ENCODE peak calls at places on chromosomes 4 and X, in four cellular contexts. One of them, this sample, is unnamed.

GRCh38 chr4:152316969-152317368 is 218.9 kb downstream of the FBXW7 start:
- DNase-seq in GM12878: no peak
- DNase-seq in K562: no peak
- DNase-seq in HepG2: no peak
- DNase-seq in this sample: no peak

GRCh38 chr4:89258506-89258905 is 49.1 kb downstream of the GPRIN3 start:
- DNase-seq in K562: no peak
- DNase-seq in GM12878: no peak
- DNase-seq in HepG2: no peak
- DNase-seq in this sample: no peak

GRCh38 chr4:173181769-173182374 is 13.3 kb downstream of the GALNT7 start:
- DNase-seq in GM12878: no peak
- DNase-seq in HepG2: no peak
- DNase-seq in K562: no peak
- DNase-seq in this sample: no peak

GRCh38 chr4:117334451-117335188 is 249.2 kb upstream of the TRAM1L1 start:
- DNase-seq in K562: no peak
- DNase-seq in HepG2: no peak
- DNase-seq in GM12878: no peak
- DNase-seq in this sample: no peak

GRCh38 chr4:15231265-15232091 is 196.4 kb upstream of the C1QTNF7 start:
- DNase-seq in K562: peak
- DNase-seq in HepG2: peak
- DNase-seq in GM12878: peak
- DNase-seq in this sample: no peak

GRCh38 chr4:172953896-172954568 is 214.6 kb upstream of the GALNT7 start:
- DNase-seq in HepG2: no peak
- DNase-seq in GM12878: no peak
- DNase-seq in K562: no peak
- DNase-seq in this sample: no peak

GRCh38 chr4:188372051-188372450 is 232.8 kb downstream of the TRIML1 start:
- DNase-seq in K562: no peak
- DNase-seq in GM12878: no peak
- DNase-seq in HepG2: no peak
- DNase-seq in this sample: no peak

GRCh38 chr4:69713593-69713992 is 46.8 kb downstream of the SULT1B1 start:
- DNase-seq in HepG2: peak
- DNase-seq in K562: no peak
- DNase-seq in GM12878: no peak
- DNase-seq in this sample: no peak

GRCh38 chr4:23930750-23931488 is 41.1 kb upstream of the PPARGC1A start:
- DNase-seq in HepG2: peak
- DNase-seq in K562: no peak
- DNase-seq in GM12878: no peak
- DNase-seq in this sample: no peak

GRCh38 chrX:99939883-99940232 is 470.2 kb downstream of the PCDH19 start:
- DNase-seq in HepG2: no peak
- DNase-seq in K562: no peak
- DNase-seq in GM12878: no peak
- DNase-seq in this sample: no peak

DNA sequence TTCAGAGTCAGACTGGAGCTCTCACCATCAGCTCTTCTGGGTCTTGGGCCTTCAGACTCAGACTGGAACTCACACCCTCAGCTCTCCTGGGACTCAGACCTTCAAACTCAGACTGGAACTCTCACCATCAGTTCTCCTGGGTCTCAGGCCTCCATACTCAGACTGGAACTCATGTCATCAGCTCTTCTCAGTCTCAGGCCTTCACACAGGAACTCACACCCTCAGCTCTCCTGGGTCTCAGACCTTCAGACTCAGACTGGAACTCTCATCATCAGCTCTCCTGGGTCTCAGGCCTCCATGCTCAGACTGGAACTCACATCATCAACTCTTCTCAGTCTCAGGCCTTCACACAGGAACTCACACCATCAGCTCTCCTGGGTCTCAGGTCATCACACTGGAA is 147.2 kb upstream of the MXRA5 start:
- DNase-seq in K562: no peak
- DNase-seq in HepG2: no peak
- DNase-seq in GM12878: no peak
- DNase-seq in this sample: no peak
- TF ChIP-seq HDAC6 in K562: no peak
- TF ChIP-seq HDAC6 in HepG2: no peak
- TF ChIP-seq HDAC6 in GM12878: no peak
- TF ChIP-seq HDAC6 in this sample: no peak

GRCh38 chr4:111693754-111694153 is 451.5 kb upstream of the FAM241A start:
- DNase-seq in HepG2: no peak
- DNase-seq in K562: no peak
- DNase-seq in GM12878: no peak
- DNase-seq in this sample: no peak

GRCh38 chr4:111689731-111690130 is 455.5 kb upstream of the FAM241A start:
- DNase-seq in GM12878: no peak
- DNase-seq in HepG2: no peak
- DNase-seq in K562: no peak
- DNase-seq in this sample: no peak

GRCh38 chr4:111685205-111685604 is 460.0 kb upstream of the FAM241A start:
- DNase-seq in K562: no peak
- DNase-seq in HepG2: no peak
- DNase-seq in GM12878: no peak
- DNase-seq in this sample: no peak

GRCh38 chr4:111689214-111689613 is 456.0 kb upstream of the FAM241A start:
- DNase-seq in K562: no peak
- DNase-seq in GM12878: no peak
- DNase-seq in HepG2: no peak
- DNase-seq in this sample: no peak
- TF ChIP-seq HDAC6 in K562: no peak
- TF ChIP-seq HDAC6 in GM12878: no peak
- TF ChIP-seq HDAC6 in HepG2: no peak
- TF ChIP-seq HDAC6 in this sample: no peak

DNA sequence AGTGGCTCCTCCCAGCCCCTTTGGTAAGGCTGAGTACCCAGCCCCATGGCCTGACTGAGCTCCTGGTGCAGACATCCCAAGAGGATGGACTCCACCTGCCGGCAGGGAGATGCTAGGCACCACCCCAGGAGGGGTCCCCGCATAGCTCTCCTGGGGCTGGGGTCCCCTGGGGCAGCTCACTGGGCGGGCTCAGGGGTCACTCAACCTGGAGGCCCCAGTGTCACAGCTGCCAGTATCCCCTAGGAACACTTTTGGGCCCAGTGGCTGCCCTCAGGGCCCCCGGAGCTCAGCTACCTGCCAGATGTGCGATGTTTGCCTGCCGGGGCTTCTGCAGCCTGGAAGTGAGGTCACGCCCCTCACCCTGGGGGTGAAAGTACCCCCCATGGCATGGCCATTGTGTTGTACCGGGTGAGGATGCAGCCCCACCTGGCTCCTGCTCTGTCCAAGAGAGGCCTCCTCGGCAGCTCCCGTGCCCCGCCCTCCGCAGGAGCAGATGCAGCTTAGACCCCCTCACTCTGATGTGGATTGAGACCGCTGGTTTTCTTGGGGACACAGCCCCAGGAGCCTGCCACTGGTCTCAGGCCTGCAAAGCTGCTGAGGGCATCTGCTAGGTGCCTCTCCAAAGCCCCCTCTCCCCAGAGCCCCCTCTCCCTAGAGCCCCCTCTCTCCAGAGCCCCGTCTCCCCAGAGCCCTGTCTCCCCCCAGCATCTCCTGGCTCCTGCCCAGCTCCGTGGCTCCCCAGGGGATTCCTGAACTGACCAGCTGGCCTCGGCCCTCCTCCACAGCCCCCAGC is 6.7 kb upstream of the HGFAC start:
- DNase-seq in GM12878: no peak
- DNase-seq in HepG2: no peak
- DNase-seq in K562: no peak
- DNase-seq in this sample: no peak
- TF ChIP-seq HDAC6 in GM12878: no peak
- TF ChIP-seq HDAC6 in HepG2: no peak
- TF ChIP-seq HDAC6 in K562: no peak
- TF ChIP-seq HDAC6 in this sample: no peak

DNA sequence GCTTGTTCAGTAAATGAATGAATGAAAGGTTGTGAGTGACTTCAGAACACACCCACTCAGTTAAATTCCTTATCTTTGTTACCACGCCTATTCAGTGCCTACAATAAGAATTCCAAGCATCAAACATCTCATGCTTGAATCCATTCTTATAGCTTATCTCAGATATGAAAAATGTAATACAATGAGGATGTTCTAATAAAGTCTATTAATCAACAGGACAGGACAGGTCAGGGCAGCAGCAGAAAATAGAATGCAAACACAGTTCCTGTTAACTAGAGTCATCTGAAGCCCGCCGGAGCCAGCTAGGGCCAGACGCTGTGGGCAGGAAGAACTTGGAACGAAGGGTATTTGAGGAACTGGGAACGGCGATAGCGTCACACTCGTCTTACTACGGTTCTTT is 48.5 kb downstream of the SEL1L3 start:
- DNase-seq in K562: no peak
- DNase-seq in GM12878: no peak
- DNase-seq in HepG2: no peak
- DNase-seq in this sample: no peak
- TF ChIP-seq HDAC6 in K562: no peak
- TF ChIP-seq HDAC6 in GM12878: no peak
- TF ChIP-seq HDAC6 in HepG2: no peak
- TF ChIP-seq HDAC6 in this sample: no peak

GRCh38 chrX:21926527-21927278 is 13.8 kb upstream of the SMS start:
- DNase-seq in K562: no peak
- DNase-seq in HepG2: peak
- DNase-seq in GM12878: no peak
- DNase-seq in this sample: no peak
- TF ChIP-seq HDAC6 in K562: no peak
- TF ChIP-seq HDAC6 in HepG2: no peak
- TF ChIP-seq HDAC6 in GM12878: no peak
- TF ChIP-seq HDAC6 in this sample: no peak

DNA sequence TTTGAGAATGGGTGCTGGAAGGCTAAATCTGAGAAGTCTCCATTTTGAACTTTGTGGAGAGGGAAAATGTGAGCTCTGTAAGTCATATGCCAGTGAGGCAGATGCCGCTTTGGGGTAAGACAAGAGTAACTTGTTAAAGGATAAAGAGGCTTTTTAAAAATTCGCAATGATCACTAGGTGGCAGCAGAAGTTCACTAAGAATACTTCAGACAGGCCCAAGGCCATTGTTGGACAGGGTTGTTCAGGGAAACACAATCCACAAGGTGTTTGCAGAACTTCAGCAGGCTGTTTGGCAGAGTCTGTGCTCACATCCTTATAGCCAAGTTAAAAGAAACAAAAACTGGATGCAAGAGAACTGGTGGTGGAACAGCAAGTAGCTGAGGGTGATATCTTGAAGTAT is 13.7 kb upstream of the PIGA start:
- DNase-seq in HepG2: peak
- DNase-seq in GM12878: no peak
- DNase-seq in K562: peak
- DNase-seq in this sample: no peak
- TF ChIP-seq HDAC6 in HepG2: no peak
- TF ChIP-seq HDAC6 in GM12878: no peak
- TF ChIP-seq HDAC6 in K562: no peak
- TF ChIP-seq HDAC6 in this sample: no peak

DNA sequence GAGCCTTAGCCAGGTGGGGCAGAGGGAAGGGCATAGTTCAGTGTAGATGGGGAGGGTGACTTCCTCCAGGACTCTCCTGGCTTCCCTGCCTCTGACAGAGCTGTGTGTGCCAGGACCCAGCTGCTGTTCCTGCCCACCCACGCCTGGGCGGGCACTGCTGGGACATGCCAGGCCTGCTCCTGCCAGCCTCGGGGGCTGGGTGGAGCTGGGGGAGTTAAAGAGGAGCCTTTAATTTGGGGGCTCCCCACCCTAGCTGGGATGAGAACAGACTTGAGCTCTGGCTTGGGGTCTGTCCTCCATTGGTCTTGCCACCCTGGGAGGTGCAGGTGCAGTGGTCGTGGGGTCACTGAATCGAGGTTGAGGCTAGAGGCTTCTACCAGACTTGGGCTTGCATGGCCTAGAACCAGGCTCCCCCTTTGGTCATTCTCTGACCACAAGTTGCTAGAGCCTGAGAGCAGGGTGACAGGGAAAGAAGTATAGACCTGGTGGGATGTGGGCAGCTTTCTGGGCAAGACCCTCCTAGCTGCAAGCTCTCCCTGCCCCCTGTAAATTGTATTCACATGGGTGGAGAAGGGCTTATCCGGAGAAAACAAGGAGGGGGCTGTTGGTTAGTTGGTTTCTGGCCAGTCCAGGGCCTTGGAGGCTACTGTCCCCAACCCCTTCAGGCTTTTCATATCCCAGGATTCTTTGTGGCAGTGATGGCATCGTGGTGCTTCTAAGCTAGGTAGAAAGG is 5.7 kb downstream of the EFNB1 start:
- DNase-seq in K562: no peak
- DNase-seq in HepG2: no peak
- DNase-seq in GM12878: no peak
- DNase-seq in this sample: no peak
- TF ChIP-seq HDAC6 in K562: no peak
- TF ChIP-seq HDAC6 in HepG2: no peak
- TF ChIP-seq HDAC6 in GM12878: no peak
- TF ChIP-seq HDAC6 in this sample: no peak

DNA sequence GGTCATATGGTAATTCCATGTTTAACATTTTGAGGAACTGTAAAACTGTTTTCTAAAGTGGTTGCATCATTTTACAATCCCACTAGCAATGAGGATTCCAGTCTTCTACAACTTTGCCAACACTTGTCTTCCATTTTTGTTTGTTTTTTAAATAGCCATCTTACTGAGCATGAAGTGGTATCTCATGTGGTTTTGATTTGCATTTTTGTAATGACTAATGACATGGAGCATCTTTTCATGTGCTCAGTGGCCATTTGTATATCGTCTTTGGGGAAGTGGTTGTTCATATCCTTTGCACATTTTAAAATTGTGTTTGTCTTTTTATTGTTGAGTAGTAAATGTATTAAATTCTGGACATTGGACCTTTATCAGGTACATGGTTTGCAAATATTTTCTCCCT is 94.8 kb downstream of the TMEM131L start:
- DNase-seq in GM12878: peak
- DNase-seq in K562: no peak
- DNase-seq in HepG2: no peak
- DNase-seq in this sample: no peak
- TF ChIP-seq HDAC6 in GM12878: no peak
- TF ChIP-seq HDAC6 in K562: no peak
- TF ChIP-seq HDAC6 in HepG2: no peak
- TF ChIP-seq HDAC6 in this sample: no peak

DNA sequence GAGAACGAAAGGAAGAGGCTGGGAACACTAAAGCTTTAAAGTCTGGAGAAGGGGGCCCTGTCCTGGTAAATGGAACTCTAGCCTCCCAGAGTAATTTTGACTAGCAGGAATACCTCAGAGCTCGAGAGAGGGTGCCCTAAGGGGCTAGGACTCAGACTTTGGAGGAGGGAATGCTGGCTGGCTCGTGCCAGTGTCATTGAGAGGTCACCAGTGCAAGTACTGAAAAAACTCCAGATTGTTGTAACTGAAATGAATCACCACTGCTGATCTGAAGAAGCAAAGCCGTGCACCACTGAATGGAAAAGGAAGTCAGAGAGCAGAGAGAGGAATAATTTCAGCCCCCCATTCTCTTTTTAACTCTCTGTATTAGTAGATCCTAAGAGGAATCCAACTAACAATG is 690.2 kb downstream of the FAT4 start:
- DNase-seq in HepG2: no peak
- DNase-seq in K562: no peak
- DNase-seq in GM12878: no peak
- DNase-seq in this sample: no peak
- TF ChIP-seq HDAC6 in HepG2: no peak
- TF ChIP-seq HDAC6 in K562: no peak
- TF ChIP-seq HDAC6 in GM12878: no peak
- TF ChIP-seq HDAC6 in this sample: no peak